ENCODE peak calls at places on chromosomes 13 and 19, in five cellular contexts. X is PC-3, H is left lung, D is endodermal cell, C is testis. T is an unnamed sample.

GRCh38 chr13:22789027-22789593 is 391.7 kb upstream of the SGCG start:
- DNase-seq in X (no peak), H (no peak), D (no peak), C (no peak), T (no peak)

GRCh38 chr19:36009220-36009619 is 607 bp upstream of the SYNE4 start:
- DNase-seq in X (peak; percentile 56), H (peak; percentile 66), D (peak; percentile 83), C (peak; percentile 77), T (peak; percentile 88)

GRCh38 chr19:54352546-54352945 is 12.2 kb downstream of the LAIR1 start:
- DNase-seq in X (no peak), H (no peak), D (no peak), C (no peak), T (no peak)

GRCh38 chr19:18718015-18718526 is 34.6 kb downstream of the CRTC1 start:
- DNase-seq in X (no peak), H (no peak), D (peak; percentile 53), C (no peak), T (no peak)

GRCh38 chr19:11420894-11421606 is 1.9 kb upstream of the RGL3 start:
- DNase-seq in X (no peak), H (no peak), D (peak; percentile 81), C (no peak), T (peak; percentile 30)

GRCh38 chr19:5364674-5365073 is 24.1 kb upstream of the PTPRS start:
- DNase-seq in X (no peak), H (no peak), D (peak; percentile 78), C (no peak), T (no peak)

GRCh38 chr13:106619688-106620555 is 52.0 kb upstream of the ARGLU1 start:
- DNase-seq in X (peak; percentile 49), H (no peak), D (peak; percentile 73), C (peak; percentile 57), T (no peak)

GRCh38 chr19:9146882-9147281 is 6.7 kb downstream of the ZNF317 start:
- DNase-seq in X (no peak), H (no peak), D (no peak), C (no peak), T (no peak)

GRCh38 chr19:3335431-3336350 is 30.7 kb upstream of the NFIC start:
- DNase-seq in X (peak; percentile 20), H (no peak), D (no peak), C (peak; percentile 55), T (peak; percentile 89)

GRCh38 chr13:87058786-87059329 is 612.3 kb upstream of the SLITRK5 start:
- DNase-seq in X (no peak), H (no peak), D (no peak), C (no peak), T (no peak)

GRCh38 chr13:75437582-75438318 is 44.2 kb downstream of the TBC1D4 start:
- DNase-seq in X (no peak), H (no peak), D (no peak), C (no peak), T (no peak)

GRCh38 chr19:5993516-5994406 is 15.8 kb upstream of the RANBP3 start:
- DNase-seq in X (peak; percentile 30), H (no peak), D (no peak), C (peak; percentile 81), T (no peak)

GRCh38 chr13:113552786-113553540 is 31.6 kb upstream of the TFDP1 start:
- DNase-seq in X (no peak), H (peak; percentile 18), D (peak; percentile 44), C (peak; percentile 12), T (peak; percentile 38)

GRCh38 chr13:83503424-83503823 is 378.9 kb downstream of the SLITRK1 start:
- DNase-seq in X (peak; percentile 72), H (no peak), D (no peak), C (no peak), T (no peak)

GRCh38 chr19:21264891-21265290 is 64.3 kb downstream of the ZNF708 start:
- DNase-seq in X (no peak), H (no peak), D (no peak), C (no peak), T (no peak)

GRCh38 chr19:12574036-12574435 is 22.8 kb upstream of the ZNF564 start:
- DNase-seq in X (no peak), H (no peak), D (peak; percentile 33), C (no peak), T (no peak)

GRCh38 chr13:113383089-113383488 is 19.2 kb upstream of the GRTP1 start:
- DNase-seq in X (no peak), H (no peak), D (no peak), C (no peak), T (no peak)

GRCh38 chr13:28568286-28568685 is 73.4 kb upstream of the FLT1 start:
- DNase-seq in X (no peak), H (peak; percentile 43), D (no peak), C (peak; percentile 67), T (peak; percentile 34)

GRCh38 chr13:24277721-24278120 is 31.7 kb upstream of the C1QTNF9 start:
- DNase-seq in X (no peak), H (no peak), D (peak; percentile 3), C (no peak), T (no peak)

GRCh38 chr13:74251778-74252519 is 117.7 kb upstream of the KLF12 start:
- DNase-seq in X (peak; percentile 44), H (no peak), D (no peak), C (no peak), T (no peak)

GRCh38 chr19:2240881-2241760 is 4.5 kb downstream of the SF3A2 start:
- DNase-seq in X (no peak), H (peak; percentile 57), D (no peak), C (peak; percentile 71), T (no peak)

GRCh38 chr13:104014803-104015645 is 948.8 kb upstream of the SLC10A2 start:
- DNase-seq in X (no peak), H (no peak), D (no peak), C (no peak), T (no peak)

GRCh38 chr13:24050292-24050711 is 110.2 kb upstream of the SPATA13 start:
- DNase-seq in X (peak; percentile 84), H (peak; percentile 53), D (no peak), C (peak; percentile 42), T (peak; percentile 82)

GRCh38 chr13:37326319-37326718 is 220.9 kb upstream of the CSNK1A1L start:
- DNase-seq in X (no peak), H (no peak), D (no peak), C (no peak), T (no peak)

GRCh38 chr13:104833221-104833620 is 1702.2 kb downstream of the EFNB2 start:
- DNase-seq in X (no peak), H (no peak), D (no peak), C (no peak), T (no peak)

GRCh38 chr19:8557637-8558238 is 19.5 kb downstream of the MYO1F start:
- DNase-seq in X (no peak), H (no peak), D (no peak), C (no peak), T (no peak)

GRCh38 chr13:32381539-32381938 is 46.4 kb downstream of the N4BP2L1 start:
- DNase-seq in X (peak; percentile 4), H (no peak), D (peak; percentile 73), C (peak; percentile 58), T (no peak)

GRCh38 chr19:18282021-18282787 is 782 bp upstream of the JUND start:
- DNase-seq in X (peak; percentile 39), H (no peak), D (no peak), C (no peak), T (peak; percentile 85)

GRCh38 chr13:74151859-74152258 is 17.7 kb upstream of the KLF12 start:
- DNase-seq in X (no peak), H (no peak), D (no peak), C (no peak), T (no peak)

GRCh38 chr13:30725331-30726085 is 9.8 kb upstream of the ALOX5AP start:
- DNase-seq in X (no peak), H (no peak), D (peak; percentile 5), C (no peak), T (peak; percentile 77)

GRCh38 chr19:17946965-17947784 is 14.4 kb downstream of the CCDC124 start:
- DNase-seq in X (no peak), H (no peak), D (no peak), C (peak; percentile 33), T (no peak)

GRCh38 chr19:11033251-11033650 is 56.0 kb upstream of the LDLR start:
- DNase-seq in X (no peak), H (no peak), D (no peak), C (no peak), T (no peak)

GRCh38 chr19:41851456-41851855 is 6.6 kb downstream of the DMRTC2 start:
- DNase-seq in X (no peak), H (no peak), D (no peak), C (no peak), T (no peak)

GRCh38 chr13:60453490-60453889 is 56.5 kb downstream of the TDRD3 start:
- DNase-seq in X (peak; percentile 13), H (no peak), D (no peak), C (no peak), T (no peak)

DNA sequence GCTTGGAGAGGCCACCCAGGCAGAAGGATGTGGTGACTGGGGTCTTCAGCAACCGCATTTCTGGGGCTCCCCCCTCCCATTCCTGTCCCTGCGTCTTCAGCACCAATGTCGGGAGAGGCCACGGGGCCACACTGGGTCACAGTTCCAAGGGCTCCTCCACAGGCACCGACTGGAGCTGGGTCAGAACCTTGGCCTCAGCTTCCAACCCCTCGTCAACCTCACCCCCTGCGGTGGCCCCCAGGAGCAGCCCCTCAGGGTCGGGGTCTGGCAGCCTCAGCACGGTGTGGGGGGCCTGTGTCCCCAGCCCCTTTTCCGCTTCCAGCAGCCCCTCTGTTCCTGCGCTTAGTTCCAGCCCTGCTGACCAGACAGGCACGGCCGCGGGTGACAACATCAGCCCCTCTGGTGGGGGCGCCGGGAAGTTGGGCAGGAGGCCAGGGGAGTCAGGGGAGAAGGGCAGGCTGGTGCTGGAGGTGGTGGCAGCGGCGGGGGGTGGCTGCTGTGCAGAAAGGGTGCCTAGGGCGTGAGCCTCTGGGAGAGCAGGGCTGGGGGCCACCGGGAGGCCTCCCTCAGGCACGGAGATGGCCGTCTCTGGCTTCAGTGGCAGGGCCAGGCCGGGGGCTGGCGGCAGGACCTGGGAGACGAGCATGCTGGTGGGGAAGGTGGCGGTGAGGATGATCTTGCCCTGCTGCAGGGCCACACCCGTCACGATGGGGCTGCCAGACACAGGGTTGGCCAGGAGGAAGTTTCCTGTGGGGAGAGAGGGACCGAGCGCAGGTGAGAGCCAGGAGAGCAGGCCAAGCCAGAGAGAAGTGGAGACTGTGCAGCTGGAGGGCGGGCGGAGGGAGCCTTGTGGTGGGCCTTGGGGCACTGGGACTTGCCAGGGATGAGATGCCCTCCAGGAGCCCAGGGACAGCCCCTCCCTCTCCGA is 3.4 kb downstream of the SIX5 start:
- DNase-seq in X (no peak), H (no peak), D (no peak), C (no peak), T (no peak)
- H3K4me3 ChIP-seq in X (no peak overlapping the region), H (no peak overlapping the region), D (no peak overlapping the region), C (no peak overlapping the region), T (peak overlapping the region; percentile 93)

GRCh38 chr19:45931055-45931454 is 16.5 kb upstream of the NANOS2 start:
- DNase-seq in X (no peak), H (no peak), D (no peak), C (no peak), T (no peak)
- TF ChIP-seq CTCF in X (no peak), H (no peak), D (peak; percentile 12), C (no peak), T (no peak)

DNA sequence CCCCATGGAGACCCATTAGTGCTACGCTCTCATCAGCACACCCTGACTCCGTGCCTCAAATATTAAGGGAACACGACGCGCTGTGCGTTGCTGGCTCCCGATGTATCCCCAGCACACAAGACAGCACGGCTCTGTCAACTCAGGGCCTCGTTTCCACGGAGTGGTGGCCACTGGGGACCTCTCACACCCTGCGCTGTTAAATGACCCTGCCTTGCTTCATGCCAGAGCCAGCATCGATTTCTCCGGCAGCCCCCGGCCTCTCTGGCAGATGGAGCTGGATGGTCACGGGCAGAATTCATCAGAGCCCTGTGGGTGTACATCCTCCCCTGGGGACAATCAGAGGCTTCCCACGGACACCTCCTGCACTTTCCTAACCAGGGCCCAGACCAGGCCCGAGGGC is 25.1 kb downstream of the PEPD start:
- DNase-seq in X (no peak), H (no peak), D (no peak), C (no peak), T (no peak)
- H3K4me1 ChIP-seq in X (no peaks in the 10 kb centered on the region), H (no peaks in the 10 kb centered on the region), D (no peaks in the 10 kb centered on the region), C (peaks cover 8% of the 10 kb centered on the region), T (no peaks in the 10 kb centered on the region)

GRCh38 chr19:858868-859843 is at the start of gene CFD:
- DNase-seq in X (no peak), H (peak; percentile 70), D (no peak), C (peak; percentile 58), T (peak; percentile 82)
- H3K4me3 ChIP-seq in X (peak within 1 kb of the TSS; percentile 69), H (peak within 1 kb of the TSS; percentile 34), D (no peak within 1 kb of the TSS), C (peak within 1 kb of the TSS; percentile 37), T (peak within 1 kb of the TSS; percentile 43)